ENCODE peak calls at places on chromosomes 13 and 19, in four cellular contexts. One of them, this sample, is unnamed. For H3K36me3 and H3K27me3, the result is how much of the 10 kb centered on the place peaks cover.

GRCh38 chr19:23241433-23241832 is 8.8 kb downstream of the ZNF724 start:
- DNase-seq in upper lobe of right lung: no peak
- DNase-seq in esophagus squamous epithelium: no peak
- DNase-seq in body of pancreas: no peak
- DNase-seq in this sample: no peak

GRCh38 chr19:9645466-9645865 is 24.4 kb upstream of the ZNF561 start:
- DNase-seq in upper lobe of right lung: no peak
- DNase-seq in body of pancreas: no peak
- DNase-seq in esophagus squamous epithelium: no peak
- DNase-seq in this sample: no peak

GRCh38 chr19:17802137-17802858 is 7.4 kb downstream of the B3GNT3 start:
- DNase-seq in esophagus squamous epithelium: no peak
- DNase-seq in upper lobe of right lung: no peak
- DNase-seq in body of pancreas: no peak
- DNase-seq in this sample: no peak

GRCh38 chr19:47057328-47057727 is 8.9 kb upstream of the TMEM160 start:
- DNase-seq in esophagus squamous epithelium: no peak
- DNase-seq in upper lobe of right lung: no peak
- DNase-seq in body of pancreas: no peak
- DNase-seq in this sample: no peak

GRCh38 chr19:18385675-18386542 is at the start of gene GDF15:
- DNase-seq in body of pancreas: peak
- DNase-seq in esophagus squamous epithelium: no peak
- DNase-seq in upper lobe of right lung: peak
- DNase-seq in this sample: no peak

GRCh38 chr19:37007587-37008220 is 70.5 kb upstream of the ZNF420 start:
- DNase-seq in esophagus squamous epithelium: no peak
- DNase-seq in upper lobe of right lung: peak
- DNase-seq in body of pancreas: peak
- DNase-seq in this sample: no peak

GRCh38 chr13:92097337-92097903 is 699.0 kb downstream of the GPC5 start:
- DNase-seq in body of pancreas: no peak
- DNase-seq in upper lobe of right lung: no peak
- DNase-seq in esophagus squamous epithelium: no peak
- DNase-seq in this sample: no peak

GRCh38 chr13:20487927-20488326 is 37.7 kb downstream of the CRYL1 start:
- DNase-seq in upper lobe of right lung: no peak
- DNase-seq in esophagus squamous epithelium: no peak
- DNase-seq in body of pancreas: no peak
- DNase-seq in this sample: no peak

GRCh38 chr13:41457589-41458186 is 338 bp downstream of the RGCC start:
- DNase-seq in esophagus squamous epithelium: no peak
- DNase-seq in upper lobe of right lung: peak
- DNase-seq in body of pancreas: no peak
- DNase-seq in this sample: no peak

GRCh38 chr13:50081106-50081898 is 66.1 kb downstream of the KCNRG start:
- DNase-seq in upper lobe of right lung: peak
- DNase-seq in body of pancreas: peak
- DNase-seq in esophagus squamous epithelium: peak
- DNase-seq in this sample: no peak

GRCh38 chr13:112341446-112341845 is 34.7 kb upstream of the SPACA7 start:
- DNase-seq in body of pancreas: no peak
- DNase-seq in esophagus squamous epithelium: no peak
- DNase-seq in upper lobe of right lung: no peak
- DNase-seq in this sample: no peak

GRCh38 chr13:39918837-39919236 is 263.4 kb downstream of the COG6 start:
- DNase-seq in upper lobe of right lung: no peak
- DNase-seq in esophagus squamous epithelium: no peak
- DNase-seq in body of pancreas: no peak
- DNase-seq in this sample: no peak

GRCh38 chr13:72390909-72391308 is 336.5 kb downstream of the MZT1 start:
- DNase-seq in esophagus squamous epithelium: no peak
- DNase-seq in upper lobe of right lung: no peak
- DNase-seq in body of pancreas: no peak
- DNase-seq in this sample: peak

GRCh38 chr13:84439108-84439507 is 556.8 kb upstream of the SLITRK1 start:
- DNase-seq in esophagus squamous epithelium: no peak
- DNase-seq in upper lobe of right lung: no peak
- DNase-seq in body of pancreas: no peak
- DNase-seq in this sample: no peak

GRCh38 chr13:27183561-27184147 is 12.0 kb upstream of the USP12 start:
- DNase-seq in upper lobe of right lung: no peak
- DNase-seq in esophagus squamous epithelium: no peak
- DNase-seq in body of pancreas: peak
- DNase-seq in this sample: no peak

GRCh38 chr19:58558066-58558622 is at the start of gene UBE2M:
- DNase-seq in esophagus squamous epithelium: no peak
- DNase-seq in body of pancreas: peak
- DNase-seq in upper lobe of right lung: peak
- DNase-seq in this sample: no peak

GRCh38 chr19:366205-366783 is 21.7 kb upstream of the MIER2 start:
- DNase-seq in body of pancreas: no peak
- DNase-seq in esophagus squamous epithelium: no peak
- DNase-seq in upper lobe of right lung: no peak
- DNase-seq in this sample: no peak

GRCh38 chr19:7870571-7871279 is 3.5 kb downstream of the PRR36 start:
- DNase-seq in esophagus squamous epithelium: no peak
- DNase-seq in upper lobe of right lung: peak
- DNase-seq in body of pancreas: peak
- DNase-seq in this sample: no peak

GRCh38 chr13:113862766-113863510 is 938 bp downstream of the GAS6 start:
- DNase-seq in esophagus squamous epithelium: no peak
- DNase-seq in upper lobe of right lung: peak
- DNase-seq in body of pancreas: peak
- DNase-seq in this sample: no peak

GRCh38 chr13:75993823-75994222 is 357.7 kb downstream of the LMO7 start:
- DNase-seq in upper lobe of right lung: no peak
- DNase-seq in body of pancreas: no peak
- DNase-seq in esophagus squamous epithelium: no peak
- DNase-seq in this sample: no peak

DNA sequence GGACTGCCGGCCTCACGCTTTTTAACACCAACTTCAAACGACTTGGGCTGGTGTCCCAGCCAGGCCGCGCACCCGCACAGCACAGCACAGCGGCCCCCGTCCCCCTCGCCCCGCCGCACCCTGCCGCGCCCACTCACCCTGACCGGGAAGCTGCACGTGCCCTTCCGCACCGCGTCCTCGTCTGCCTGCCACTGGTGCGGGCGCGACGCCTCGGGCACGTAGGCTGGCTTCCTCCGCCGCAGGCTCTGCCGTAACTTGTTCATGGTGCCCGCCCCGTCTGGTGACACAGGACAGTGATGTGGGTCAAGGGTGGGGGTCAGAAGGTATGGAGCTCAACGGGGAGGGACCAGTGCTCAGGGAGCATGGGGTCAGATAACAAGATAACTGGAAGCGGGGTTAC is 6.2 kb downstream of the NUMBL start:
- DNase-seq in body of pancreas: no peak
- DNase-seq in esophagus squamous epithelium: no peak
- DNase-seq in upper lobe of right lung: no peak
- DNase-seq in this sample: no peak
- H3K36me3 ChIP-seq in body of pancreas: under half
- H3K36me3 ChIP-seq in esophagus squamous epithelium: half or more
- H3K36me3 ChIP-seq in upper lobe of right lung: under half
- H3K36me3 ChIP-seq in this sample: under half

GRCh38 chr13:42654760-42655159 is 80.8 kb downstream of the TNFSF11 start:
- DNase-seq in upper lobe of right lung: no peak
- DNase-seq in esophagus squamous epithelium: no peak
- DNase-seq in body of pancreas: no peak
- DNase-seq in this sample: no peak

GRCh38 chr13:42658019-42658418 is 84.1 kb downstream of the TNFSF11 start:
- DNase-seq in upper lobe of right lung: no peak
- DNase-seq in body of pancreas: no peak
- DNase-seq in esophagus squamous epithelium: no peak
- DNase-seq in this sample: no peak

GRCh38 chr13:42656136-42656535 is 82.2 kb downstream of the TNFSF11 start:
- DNase-seq in upper lobe of right lung: no peak
- DNase-seq in body of pancreas: no peak
- DNase-seq in esophagus squamous epithelium: no peak
- DNase-seq in this sample: no peak

GRCh38 chr13:42660367-42660965 is 86.5 kb downstream of the TNFSF11 start:
- DNase-seq in esophagus squamous epithelium: no peak
- DNase-seq in upper lobe of right lung: no peak
- DNase-seq in body of pancreas: no peak
- DNase-seq in this sample: no peak
- TF ChIP-seq CTCF in esophagus squamous epithelium: no peak
- TF ChIP-seq CTCF in upper lobe of right lung: peak
- TF ChIP-seq CTCF in body of pancreas: no peak
- TF ChIP-seq CTCF in this sample: no peak

GRCh38 chr19:49431330-49431749 is 6.2 kb downstream of the GFY start:
- DNase-seq in upper lobe of right lung: no peak
- DNase-seq in esophagus squamous epithelium: no peak
- DNase-seq in body of pancreas: no peak
- DNase-seq in this sample: no peak
- H3K27me3 ChIP-seq in upper lobe of right lung: half or more
- H3K27me3 ChIP-seq in esophagus squamous epithelium: under half
- H3K27me3 ChIP-seq in body of pancreas: under half
- H3K27me3 ChIP-seq in this sample: half or more

GRCh38 chr13:110185696-110186095 is 121.3 kb downstream of the COL4A1 start:
- DNase-seq in esophagus squamous epithelium: no peak
- DNase-seq in body of pancreas: no peak
- DNase-seq in upper lobe of right lung: peak
- DNase-seq in this sample: no peak
- H3K36me3 ChIP-seq in esophagus squamous epithelium: half or more
- H3K36me3 ChIP-seq in body of pancreas: under half
- H3K36me3 ChIP-seq in upper lobe of right lung: half or more
- H3K36me3 ChIP-seq in this sample: under half

GRCh38 chr13:111022886-111023285 is 92.2 kb upstream of the ARHGEF7 start:
- DNase-seq in upper lobe of right lung: no peak
- DNase-seq in body of pancreas: no peak
- DNase-seq in esophagus squamous epithelium: no peak
- DNase-seq in this sample: no peak

GRCh38 chr13:111021270-111021669 is 93.8 kb upstream of the ARHGEF7 start:
- DNase-seq in body of pancreas: no peak
- DNase-seq in upper lobe of right lung: no peak
- DNase-seq in esophagus squamous epithelium: no peak
- DNase-seq in this sample: no peak

GRCh38 chr13:111022241-111022640 is 92.9 kb upstream of the ARHGEF7 start:
- DNase-seq in esophagus squamous epithelium: no peak
- DNase-seq in upper lobe of right lung: no peak
- DNase-seq in body of pancreas: no peak
- DNase-seq in this sample: no peak

GRCh38 chr13:111027481-111028439 is 87.3 kb upstream of the ARHGEF7 start:
- DNase-seq in body of pancreas: no peak
- DNase-seq in esophagus squamous epithelium: no peak
- DNase-seq in upper lobe of right lung: no peak
- DNase-seq in this sample: no peak

GRCh38 chr13:111025310-111025709 is 89.8 kb upstream of the ARHGEF7 start:
- DNase-seq in upper lobe of right lung: no peak
- DNase-seq in esophagus squamous epithelium: no peak
- DNase-seq in body of pancreas: no peak
- DNase-seq in this sample: no peak
- TF ChIP-seq CTCF in upper lobe of right lung: no peak
- TF ChIP-seq CTCF in esophagus squamous epithelium: no peak
- TF ChIP-seq CTCF in body of pancreas: no peak
- TF ChIP-seq CTCF in this sample: no peak

GRCh38 chr19:1777149-1777548 is 23.8 kb downstream of the ONECUT3 start:
- DNase-seq in upper lobe of right lung: no peak
- DNase-seq in body of pancreas: no peak
- DNase-seq in esophagus squamous epithelium: no peak
- DNase-seq in this sample: no peak

GRCh38 chr19:1779604-1779973 is 26.3 kb downstream of the ONECUT3 start:
- DNase-seq in esophagus squamous epithelium: no peak
- DNase-seq in body of pancreas: no peak
- DNase-seq in upper lobe of right lung: no peak
- DNase-seq in this sample: no peak

GRCh38 chr19:1783354-1783753 is 28.7 kb downstream of the ATP8B3 start:
- DNase-seq in esophagus squamous epithelium: no peak
- DNase-seq in body of pancreas: no peak
- DNase-seq in upper lobe of right lung: no peak
- DNase-seq in this sample: no peak

GRCh38 chr19:1782501-1782900 is 29.2 kb downstream of the ONECUT3 start:
- DNase-seq in body of pancreas: no peak
- DNase-seq in upper lobe of right lung: no peak
- DNase-seq in esophagus squamous epithelium: no peak
- DNase-seq in this sample: no peak

DNA sequence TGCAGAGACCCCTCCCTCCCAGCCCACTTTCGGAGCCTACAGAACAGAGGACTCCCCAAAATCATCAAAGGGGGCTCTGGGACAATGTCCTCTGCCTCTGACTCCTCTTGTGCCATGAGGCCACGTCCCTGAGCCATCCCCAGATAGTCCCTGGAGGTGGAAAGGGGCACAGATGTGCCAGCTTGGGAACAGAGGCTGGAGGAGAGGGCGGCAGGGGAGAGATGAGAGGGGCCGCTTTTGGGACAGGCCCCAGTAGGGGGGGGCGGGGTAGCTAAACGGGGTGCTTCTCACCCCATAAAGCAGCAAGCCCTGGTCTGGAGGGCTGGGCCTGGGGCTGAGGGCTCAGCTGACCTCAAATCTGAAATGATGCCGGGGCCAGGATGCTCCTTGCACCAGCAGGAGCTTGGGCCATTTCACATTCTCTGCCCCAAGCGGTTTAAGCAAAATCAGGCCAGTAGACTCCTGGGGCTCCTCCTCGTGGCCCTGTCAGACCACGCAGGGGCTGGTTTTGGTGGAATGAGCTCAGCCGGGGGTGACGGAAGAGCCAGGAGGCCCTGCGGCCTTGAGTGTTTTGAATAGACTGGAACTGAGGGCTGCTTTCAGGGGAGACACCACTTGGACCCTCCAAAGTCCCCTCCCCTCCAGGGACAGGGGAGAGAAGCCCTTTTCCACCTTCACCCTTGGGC is 27.1 kb downstream of the ONECUT3 start:
- DNase-seq in upper lobe of right lung: no peak
- DNase-seq in body of pancreas: no peak
- DNase-seq in esophagus squamous epithelium: no peak
- DNase-seq in this sample: no peak
- H3K27me3 ChIP-seq in upper lobe of right lung: half or more
- H3K27me3 ChIP-seq in body of pancreas: under half
- H3K27me3 ChIP-seq in esophagus squamous epithelium: under half
- H3K27me3 ChIP-seq in this sample: half or more

GRCh38 chr19:54462713-54463530 is 656 bp downstream of the LENG9 start:
- DNase-seq in esophagus squamous epithelium: no peak
- DNase-seq in body of pancreas: peak
- DNase-seq in upper lobe of right lung: peak
- DNase-seq in this sample: no peak

GRCh38 chr19:54465367-54466109 is 2.0 kb upstream of the LENG9 start:
- DNase-seq in body of pancreas: no peak
- DNase-seq in esophagus squamous epithelium: no peak
- DNase-seq in upper lobe of right lung: no peak
- DNase-seq in this sample: no peak

GRCh38 chr19:54463531-54464043 is at the start of gene LENG9:
- DNase-seq in body of pancreas: peak
- DNase-seq in upper lobe of right lung: peak
- DNase-seq in esophagus squamous epithelium: peak
- DNase-seq in this sample: peak

GRCh38 chr19:54464624-54465266 is 1.2 kb upstream of the LENG9 start:
- DNase-seq in body of pancreas: peak
- DNase-seq in esophagus squamous epithelium: peak
- DNase-seq in upper lobe of right lung: peak
- DNase-seq in this sample: peak

GRCh38 chr19:54464044-54464623 is 556 bp upstream of the LENG9 start:
- DNase-seq in esophagus squamous epithelium: peak
- DNase-seq in body of pancreas: peak
- DNase-seq in upper lobe of right lung: peak
- DNase-seq in this sample: peak
- H3K36me3 ChIP-seq in esophagus squamous epithelium: under half
- H3K36me3 ChIP-seq in body of pancreas: under half
- H3K36me3 ChIP-seq in upper lobe of right lung: under half
- H3K36me3 ChIP-seq in this sample: under half

This sample was measured in kidney epithelial cell.